ENCODE peak calls at places on chromosomes 11 and 22, in four cellular contexts. Q is activated T-cell treated with anti-CD3 and anti-CD28 coated beads for 1 hour, K is hepatic stellate cell, S is amniotic stem cell. F is an unnamed sample.

GRCh38 chr11:78176605-78177141 is 11.8 kb downstream of the KCTD21 start:
- DNase-seq in Q (no peak), K (no peak), S (no peak), F (no peak)

GRCh38 chr22:48263791-48264351 is 1501.4 kb downstream of the TBC1D22A start:
- DNase-seq in Q (no peak), K (no peak), S (no peak), F (no peak)

GRCh38 chr11:76910620-76911414 is 50.1 kb downstream of the ACER3 start:
- DNase-seq in Q (no peak), K (no peak), S (no peak), F (no peak)

GRCh38 chr11:5200582-5200981 is at the start of gene OR51V1:
- DNase-seq in Q (no peak), K (no peak), S (no peak), F (no peak)

GRCh38 chr11:75240381-75241035 is at the start of gene TPBGL:
- DNase-seq in Q (no peak), K (no peak), S (no peak), F (no peak)

GRCh38 chr11:123116486-123116885 is 54.5 kb upstream of the HSPA8 start:
- DNase-seq in Q (no peak), K (no peak), S (no peak), F (no peak)

GRCh38 chr11:64687641-64688533 is 35.1 kb downstream of the NRXN2 start:
- DNase-seq in Q (no peak), K (no peak), S (no peak), F (no peak)

GRCh38 chr22:48693377-48694135 is 1134.1 kb downstream of the BRD1 start:
- DNase-seq in Q (no peak), K (no peak), S (no peak), F (no peak)

GRCh38 chr11:111836766-111837165 is 34.6 kb downstream of the ALG9 start:
- DNase-seq in Q (no peak), K (no peak), S (no peak), F (no peak)

GRCh38 chr22:30695351-30695762 is 683 bp downstream of the OSBP2 start:
- DNase-seq in Q (no peak), K (no peak), S (no peak), F (peak)

GRCh38 chr11:115539844-115540243 is 35.6 kb upstream of the CADM1 start:
- DNase-seq in Q (no peak), K (no peak), S (no peak), F (no peak)

GRCh38 chr11:22690891-22691290 is 24.5 kb downstream of the GAS2 start:
- DNase-seq in Q (no peak), K (no peak), S (no peak), F (no peak)